ENCODE peak calls at places on chromosomes 12 and 14, in six cellular contexts. Q is mucosa of descending colon, P is mucosa of gallbladder, V is posterior vena cava, W is mesenchymal stem cell, T is NCI-H1092 treated with DMSO at 0.1 percent for 48 hours. Z is an unnamed sample.

GRCh38 chr12:89470741-89471504 is 53.7 kb downstream of the GALNT4 start:
- DNase-seq in T (peak), Q (no peak), P (no peak), W (peak), V (no peak), Z (no peak)

GRCh38 chr14:53501361-53502320 is 348.5 kb upstream of the DDHD1 start:
- DNase-seq in T (no peak), V (no peak), Q (no peak), P (no peak), W (peak), Z (no peak)

GRCh38 chr12:89544730-89545184 is 18.9 kb upstream of the POC1B start:
- DNase-seq in W (peak), V (no peak), Q (peak), P (peak), T (peak), Z (peak)

GRCh38 chr12:54378791-54379400 is 5.6 kb downstream of the ZNF385A start:
- DNase-seq in W (peak), P (no peak), T (peak), V (no peak), Q (peak), Z (peak)

GRCh38 chr14:76647699-76648298 is 113.5 kb upstream of the VASH1 start:
- DNase-seq in P (peak), W (peak), Q (peak), T (peak), V (no peak), Z (no peak)

GRCh38 chr12:55745361-55746146 is 2.6 kb downstream of the GDF11 start:
- DNase-seq in T (peak), W (peak), V (peak), P (no peak), Q (no peak), Z (peak)

GRCh38 chr14:54772451-54772881 is 130.2 kb downstream of the GCH1 start:
- DNase-seq in T (no peak), Q (no peak), V (no peak), P (no peak), W (peak), Z (no peak)

GRCh38 chr14:21860172-21860571 is 186.6 kb upstream of the OR4E1 start:
- DNase-seq in T (no peak), P (no peak), Q (peak), V (no peak), W (no peak), Z (no peak)

GRCh38 chr14:44494125-44494524 is 13.0 kb downstream of the FSCB start:
- DNase-seq in W (peak), P (no peak), Q (no peak), V (no peak), T (no peak), Z (no peak)

GRCh38 chr12:127041985-127042625 is 1224.9 kb upstream of the TMEM132C start:
- DNase-seq in W (no peak), P (no peak), T (no peak), V (no peak), Q (no peak), Z (no peak)

GRCh38 chr14:34496679-34497513 is 34.9 kb upstream of the SPTSSA start:
- DNase-seq in V (peak), T (no peak), P (peak), W (peak), Q (peak), Z (peak)

GRCh38 chr12:45232771-45233372 is 17.0 kb downstream of the ANO6 start:
- DNase-seq in Q (no peak), W (peak), P (peak), T (no peak), V (no peak), Z (peak)

GRCh38 chr12:129201029-129201428 is 347.8 kb downstream of the GLT1D1 start:
- DNase-seq in V (no peak), W (no peak), Q (no peak), P (no peak), T (no peak), Z (no peak)

GRCh38 chr12:4228122-4228580 is 45.4 kb upstream of the CCND2 start:
- DNase-seq in P (no peak), V (no peak), W (no peak), Q (no peak), T (no peak), Z (no peak)